ENCODE peak calls at places on chromosomes 2 and 18, in four cellular contexts. One of them, this sample, is unnamed.

GRCh38 chr2:202429164-202429980 is 53.2 kb downstream of the BMPR2 start:
- DNase-seq in tibial artery: no peak
- DNase-seq in upper lobe of left lung: no peak
- DNase-seq in retinal pigment epithelial cell: peak
- DNase-seq in this sample: no peak

GRCh38 chr18:46621871-46622270 is 35.1 kb downstream of the LOXHD1 start:
- DNase-seq in tibial artery: no peak
- DNase-seq in upper lobe of left lung: no peak
- DNase-seq in retinal pigment epithelial cell: no peak
- DNase-seq in this sample: no peak

GRCh38 chr2:16665746-16666452 is at the start of gene CYRIA:
- DNase-seq in tibial artery: peak
- DNase-seq in retinal pigment epithelial cell: no peak
- DNase-seq in upper lobe of left lung: peak
- DNase-seq in this sample: no peak

GRCh38 chr2:178333851-178334250 is 117.1 kb downstream of the PRKRA start:
- DNase-seq in upper lobe of left lung: no peak
- DNase-seq in tibial artery: no peak
- DNase-seq in retinal pigment epithelial cell: no peak
- DNase-seq in this sample: no peak

GRCh38 chr2:239963646-239964205 is 61.4 kb downstream of the NDUFA10 start:
- DNase-seq in tibial artery: no peak
- DNase-seq in upper lobe of left lung: no peak
- DNase-seq in retinal pigment epithelial cell: no peak
- DNase-seq in this sample: no peak

GRCh38 chr2:37797081-37797480 is 125.6 kb upstream of the CDC42EP3 start:
- DNase-seq in tibial artery: no peak
- DNase-seq in retinal pigment epithelial cell: no peak
- DNase-seq in upper lobe of left lung: no peak
- DNase-seq in this sample: no peak

GRCh38 chr2:62147610-62148301 is 48.2 kb upstream of the B3GNT2 start:
- DNase-seq in retinal pigment epithelial cell: no peak
- DNase-seq in tibial artery: no peak
- DNase-seq in upper lobe of left lung: no peak
- DNase-seq in this sample: no peak

GRCh38 chr2:12701786-12702660 is 14.7 kb upstream of the TRIB2 start:
- DNase-seq in tibial artery: no peak
- DNase-seq in upper lobe of left lung: no peak
- DNase-seq in retinal pigment epithelial cell: no peak
- DNase-seq in this sample: no peak

GRCh38 chr2:43524180-43524965 is 71.5 kb downstream of the THADA start:
- DNase-seq in retinal pigment epithelial cell: no peak
- DNase-seq in tibial artery: no peak
- DNase-seq in upper lobe of left lung: no peak
- DNase-seq in this sample: no peak

GRCh38 chr2:48566582-48566981 is 36.6 kb downstream of the STON1 start:
- DNase-seq in upper lobe of left lung: no peak
- DNase-seq in retinal pigment epithelial cell: no peak
- DNase-seq in tibial artery: no peak
- DNase-seq in this sample: no peak

GRCh38 chr2:101699939-101700442 is 2.5 kb downstream of the MAP4K4 start:
- DNase-seq in tibial artery: no peak
- DNase-seq in upper lobe of left lung: no peak
- DNase-seq in retinal pigment epithelial cell: no peak
- DNase-seq in this sample: no peak

GRCh38 chr2:165499131-165499530 is 29.6 kb downstream of the CSRNP3 start:
- DNase-seq in tibial artery: no peak
- DNase-seq in upper lobe of left lung: no peak
- DNase-seq in retinal pigment epithelial cell: no peak
- DNase-seq in this sample: no peak

GRCh38 chr2:227389231-227389630 is 1.5 kb upstream of the SCYGR1 start:
- DNase-seq in upper lobe of left lung: no peak
- DNase-seq in tibial artery: no peak
- DNase-seq in retinal pigment epithelial cell: no peak
- DNase-seq in this sample: no peak

GRCh38 chr2:143954208-143954607 is 565.7 kb downstream of the ZEB2 start:
- DNase-seq in retinal pigment epithelial cell: no peak
- DNase-seq in tibial artery: no peak
- DNase-seq in upper lobe of left lung: no peak
- DNase-seq in this sample: no peak

GRCh38 chr18:11529081-11529480 is 80.3 kb upstream of the SLC35G4 start:
- DNase-seq in retinal pigment epithelial cell: no peak
- DNase-seq in upper lobe of left lung: no peak
- DNase-seq in tibial artery: no peak
- DNase-seq in this sample: no peak

GRCh38 chr2:144530596-144530995 is 10.7 kb upstream of the ZEB2 start:
- DNase-seq in tibial artery: no peak
- DNase-seq in upper lobe of left lung: no peak
- DNase-seq in retinal pigment epithelial cell: no peak
- DNase-seq in this sample: no peak

GRCh38 chr2:12155308-12156061 is 409.1 kb downstream of the LPIN1 start:
- DNase-seq in tibial artery: no peak
- DNase-seq in retinal pigment epithelial cell: no peak
- DNase-seq in upper lobe of left lung: no peak
- DNase-seq in this sample: no peak

GRCh38 chr2:147578529-147578928 is 266.3 kb upstream of the ACVR2A start:
- DNase-seq in retinal pigment epithelial cell: peak
- DNase-seq in upper lobe of left lung: no peak
- DNase-seq in tibial artery: no peak
- DNase-seq in this sample: no peak

GRCh38 chr18:55605820-55606252 is 17.8 kb upstream of the TCF4 start:
- DNase-seq in retinal pigment epithelial cell: no peak
- DNase-seq in tibial artery: no peak
- DNase-seq in upper lobe of left lung: no peak
- DNase-seq in this sample: no peak

GRCh38 chr18:59617468-59617932 is 79.7 kb downstream of the CCBE1 start:
- DNase-seq in tibial artery: no peak
- DNase-seq in retinal pigment epithelial cell: no peak
- DNase-seq in upper lobe of left lung: no peak
- DNase-seq in this sample: no peak

GRCh38 chr18:73688851-73689659 is 458.6 kb downstream of the FBXO15 start:
- DNase-seq in upper lobe of left lung: no peak
- DNase-seq in retinal pigment epithelial cell: peak
- DNase-seq in tibial artery: no peak
- DNase-seq in this sample: peak

GRCh38 chr2:206693399-206694137 is 24.6 kb downstream of the DYTN start:
- DNase-seq in tibial artery: no peak
- DNase-seq in retinal pigment epithelial cell: peak
- DNase-seq in upper lobe of left lung: no peak
- DNase-seq in this sample: peak

DNA sequence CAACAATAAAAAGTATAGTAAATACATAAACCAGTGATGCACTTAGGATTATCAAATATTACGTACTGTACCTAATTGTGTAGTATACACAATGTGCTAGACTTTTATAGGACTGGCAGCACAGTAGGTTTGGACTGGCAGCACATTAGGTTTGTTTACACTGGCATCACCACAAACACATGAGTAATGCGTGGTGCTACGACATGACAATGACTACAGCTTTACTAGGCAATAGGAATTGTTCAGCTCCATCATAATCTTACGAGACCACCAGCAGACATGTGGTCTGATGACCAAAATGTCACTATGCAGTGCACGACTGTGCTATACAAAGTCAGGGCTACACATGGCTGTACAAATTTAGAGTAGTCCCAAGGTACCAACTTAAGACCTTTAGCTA is 2.3 kb downstream of the MBOAT2 start:
- DNase-seq in tibial artery: no peak
- DNase-seq in upper lobe of left lung: no peak
- DNase-seq in retinal pigment epithelial cell: no peak
- DNase-seq in this sample: no peak
- H3K4me3 ChIP-seq in tibial artery: no peak
- H3K4me3 ChIP-seq in upper lobe of left lung: peak
- H3K4me3 ChIP-seq in retinal pigment epithelial cell: no peak
- H3K4me3 ChIP-seq in this sample: no peak

GRCh38 chr2:218648473-218649100 is 10.8 kb downstream of the ZNF142 start:
- DNase-seq in tibial artery: no peak
- DNase-seq in upper lobe of left lung: peak
- DNase-seq in retinal pigment epithelial cell: peak
- DNase-seq in this sample: no peak
- TF ChIP-seq CTCF in tibial artery: peak
- TF ChIP-seq CTCF in upper lobe of left lung: peak
- TF ChIP-seq CTCF in retinal pigment epithelial cell: peak
- TF ChIP-seq CTCF in this sample: peak

DNA sequence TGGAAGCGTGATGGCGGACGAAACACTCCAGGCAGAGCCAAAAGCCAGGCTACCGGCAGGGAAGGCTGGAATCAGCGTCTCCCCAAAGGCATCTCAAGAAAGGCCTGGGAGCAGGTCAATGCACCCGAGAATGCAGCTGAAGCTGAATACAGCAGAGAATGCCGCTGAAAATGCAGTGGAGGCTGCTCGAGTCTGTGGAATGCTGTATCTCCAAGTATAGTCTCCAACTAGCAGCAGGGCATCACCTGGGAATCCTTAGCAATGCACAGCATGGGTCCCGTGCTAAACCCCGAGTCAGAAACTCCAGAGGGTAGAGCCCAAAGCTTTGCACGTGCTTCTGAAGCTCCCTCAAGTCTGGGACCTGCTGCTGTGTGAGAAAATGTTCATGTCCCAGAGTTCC is 191.1 kb upstream of the ALKAL2 start:
- DNase-seq in retinal pigment epithelial cell: no peak
- DNase-seq in tibial artery: no peak
- DNase-seq in upper lobe of left lung: no peak
- DNase-seq in this sample: no peak
- H3K4me3 ChIP-seq in retinal pigment epithelial cell: no peak
- H3K4me3 ChIP-seq in tibial artery: no peak
- H3K4me3 ChIP-seq in upper lobe of left lung: no peak
- H3K4me3 ChIP-seq in this sample: peak

GRCh38 chr2:70645733-70646420 is 92.3 kb upstream of the TGFA start:
- DNase-seq in upper lobe of left lung: no peak
- DNase-seq in retinal pigment epithelial cell: no peak
- DNase-seq in tibial artery: no peak
- DNase-seq in this sample: no peak

GRCh38 chr2:70641263-70641784 is 87.7 kb upstream of the TGFA start:
- DNase-seq in upper lobe of left lung: no peak
- DNase-seq in retinal pigment epithelial cell: no peak
- DNase-seq in tibial artery: no peak
- DNase-seq in this sample: no peak

GRCh38 chr2:70639841-70640448 is 86.3 kb upstream of the TGFA start:
- DNase-seq in tibial artery: no peak
- DNase-seq in retinal pigment epithelial cell: no peak
- DNase-seq in upper lobe of left lung: no peak
- DNase-seq in this sample: no peak

GRCh38 chr2:70646429-70646828 is 92.8 kb upstream of the TGFA start:
- DNase-seq in tibial artery: no peak
- DNase-seq in retinal pigment epithelial cell: no peak
- DNase-seq in upper lobe of left lung: no peak
- DNase-seq in this sample: no peak

DNA sequence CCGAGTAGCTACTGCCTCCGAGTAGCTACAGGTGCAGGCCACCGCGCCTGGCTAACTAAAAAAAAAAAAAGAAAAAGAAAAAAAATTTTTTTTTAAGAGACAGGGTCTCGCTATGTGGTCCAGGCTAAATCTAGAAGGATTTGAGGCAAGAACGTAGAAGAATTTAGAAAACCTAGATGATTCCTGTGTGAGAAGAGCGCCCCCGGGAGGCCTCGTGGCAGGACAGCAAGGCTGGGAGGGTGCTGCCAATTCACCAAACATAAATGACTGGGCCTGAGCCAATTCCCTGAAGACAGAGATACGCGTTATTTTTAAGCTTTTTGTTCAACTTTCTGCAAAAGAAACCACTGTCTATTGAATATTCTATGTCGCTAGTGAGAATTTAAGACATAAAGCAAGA is 90.1 kb upstream of the TGFA start:
- DNase-seq in upper lobe of left lung: no peak
- DNase-seq in retinal pigment epithelial cell: no peak
- DNase-seq in tibial artery: no peak
- DNase-seq in this sample: no peak
- TF ChIP-seq CTCF in upper lobe of left lung: no peak
- TF ChIP-seq CTCF in retinal pigment epithelial cell: peak
- TF ChIP-seq CTCF in tibial artery: no peak
- TF ChIP-seq CTCF in this sample: peak

DNA sequence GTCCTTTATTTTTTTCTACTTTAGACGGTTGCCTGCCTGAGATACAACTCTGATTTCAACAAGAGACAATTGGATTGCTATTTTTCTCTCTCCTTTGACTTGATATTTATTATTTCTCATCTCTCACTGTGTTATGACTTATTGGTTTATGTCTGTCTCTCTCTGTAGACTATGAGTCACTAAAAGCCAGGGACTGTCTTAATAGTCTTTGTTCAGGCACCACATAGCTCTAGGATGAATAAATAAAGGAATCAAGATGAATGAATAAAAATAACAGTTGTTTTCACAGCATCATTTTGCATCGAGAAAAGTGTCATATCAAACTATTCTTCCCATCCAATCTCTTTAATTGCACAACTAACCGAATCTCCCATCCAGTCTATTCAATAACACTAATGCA is 31.4 kb upstream of the CD28 start:
- DNase-seq in retinal pigment epithelial cell: no peak
- DNase-seq in tibial artery: no peak
- DNase-seq in upper lobe of left lung: no peak
- DNase-seq in this sample: no peak
- H3K4me3 ChIP-seq in retinal pigment epithelial cell: no peak
- H3K4me3 ChIP-seq in tibial artery: no peak
- H3K4me3 ChIP-seq in upper lobe of left lung: no peak
- H3K4me3 ChIP-seq in this sample: no peak

DNA sequence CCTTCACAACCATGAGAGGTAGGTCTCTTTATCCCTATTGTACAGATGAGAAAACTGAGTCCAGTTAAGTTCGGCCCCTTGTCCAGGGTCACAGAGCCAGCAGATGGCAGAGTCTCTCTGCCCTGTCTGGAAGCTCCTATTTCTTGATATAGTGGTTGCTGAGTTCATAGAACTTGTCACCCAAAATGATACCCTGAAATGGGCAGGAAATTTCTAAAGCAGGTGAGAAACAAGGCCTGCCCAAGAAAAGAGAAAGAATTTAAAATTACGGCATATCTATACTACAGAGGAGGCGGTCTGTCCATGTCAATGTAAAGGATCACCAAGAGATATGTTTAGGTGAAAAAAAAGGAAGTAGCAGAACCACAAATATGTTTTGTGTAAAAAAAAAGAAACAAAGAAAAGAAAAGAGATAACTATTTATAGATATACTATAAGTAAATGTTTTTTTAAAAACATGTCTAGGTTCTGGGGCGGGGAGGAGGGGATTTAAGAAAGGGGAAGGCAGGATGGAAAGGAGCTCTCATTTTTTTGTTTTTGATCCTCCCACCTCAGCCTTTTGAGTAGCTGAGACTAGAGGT is 39.8 kb downstream of the MYO7B start:
- DNase-seq in retinal pigment epithelial cell: no peak
- DNase-seq in upper lobe of left lung: no peak
- DNase-seq in tibial artery: no peak
- DNase-seq in this sample: no peak
- TF ChIP-seq CTCF in retinal pigment epithelial cell: no peak
- TF ChIP-seq CTCF in upper lobe of left lung: no peak
- TF ChIP-seq CTCF in tibial artery: no peak
- TF ChIP-seq CTCF in this sample: no peak

This sample was measured in epithelial cell of proximal tubule.